ENCODE peak calls at places on chromosomes 5 and 9, in four cellular contexts. One of them, this sample, is unnamed.

GRCh38 chr9:4662989-4663792 is 1.1 kb downstream of the PLPP6 start:
- DNase-seq in GM12878: no peak
- DNase-seq in HepG2: peak
- DNase-seq in K562: no peak
- DNase-seq in this sample: no peak

GRCh38 chr9:113886471-113886870 is 10.4 kb downstream of the ZNF618 start:
- DNase-seq in HepG2: no peak
- DNase-seq in K562: no peak
- DNase-seq in GM12878: no peak
- DNase-seq in this sample: no peak

GRCh38 chr5:3694819-3695218 is 99.2 kb downstream of the IRX1 start:
- DNase-seq in HepG2: no peak
- DNase-seq in K562: no peak
- DNase-seq in GM12878: no peak
- DNase-seq in this sample: no peak

GRCh38 chr9:107819772-107820171 is 330.2 kb upstream of the KLF4 start:
- DNase-seq in K562: no peak
- DNase-seq in GM12878: no peak
- DNase-seq in HepG2: no peak
- DNase-seq in this sample: no peak

GRCh38 chr5:161751265-161751664 is 65.7 kb downstream of the GABRA6 start:
- DNase-seq in K562: no peak
- DNase-seq in HepG2: no peak
- DNase-seq in GM12878: no peak
- DNase-seq in this sample: peak

GRCh38 chr5:76367623-76368366 is 35.3 kb upstream of the IQGAP2 start:
- DNase-seq in HepG2: no peak
- DNase-seq in K562: peak
- DNase-seq in GM12878: peak
- DNase-seq in this sample: no peak

GRCh38 chr5:14250094-14250777 is 107.1 kb downstream of the TRIO start:
- DNase-seq in K562: peak
- DNase-seq in HepG2: peak
- DNase-seq in GM12878: no peak
- DNase-seq in this sample: peak

GRCh38 chr5:2748180-2748840 is 3.2 kb downstream of the IRX2 start:
- DNase-seq in HepG2: no peak
- DNase-seq in GM12878: no peak
- DNase-seq in K562: no peak
- DNase-seq in this sample: no peak

GRCh38 chr5:177440211-177440989 is 6.2 kb upstream of the PRR7 start:
- DNase-seq in K562: no peak
- DNase-seq in HepG2: no peak
- DNase-seq in GM12878: no peak
- DNase-seq in this sample: no peak

GRCh38 chr9:105834404-105834803 is 140.1 kb downstream of the TMEM38B start:
- DNase-seq in K562: no peak
- DNase-seq in HepG2: no peak
- DNase-seq in GM12878: no peak
- DNase-seq in this sample: no peak

GRCh38 chr9:86749530-86750275 is 197.6 kb downstream of the GAS1 start:
- DNase-seq in GM12878: no peak
- DNase-seq in HepG2: no peak
- DNase-seq in K562: no peak
- DNase-seq in this sample: no peak

GRCh38 chr9:72299017-72299603 is 65.9 kb downstream of the ZFAND5 start:
- DNase-seq in K562: no peak
- DNase-seq in GM12878: no peak
- DNase-seq in HepG2: no peak
- DNase-seq in this sample: no peak

GRCh38 chr5:4882186-4882585 is 257.9 kb upstream of the ADAMTS16 start:
- DNase-seq in HepG2: no peak
- DNase-seq in GM12878: no peak
- DNase-seq in K562: no peak
- DNase-seq in this sample: no peak

GRCh38 chr5:154267516-154267915 is 77.0 kb downstream of the GALNT10 start:
- DNase-seq in GM12878: no peak
- DNase-seq in HepG2: no peak
- DNase-seq in K562: no peak
- DNase-seq in this sample: no peak

GRCh38 chr5:119174578-119175163 is 103.8 kb downstream of the DMXL1 start:
- DNase-seq in GM12878: no peak
- DNase-seq in HepG2: no peak
- DNase-seq in K562: no peak
- DNase-seq in this sample: no peak

GRCh38 chr5:115325291-115326019 is 29.0 kb upstream of the CCDC112 start:
- DNase-seq in K562: no peak
- DNase-seq in HepG2: no peak
- DNase-seq in GM12878: no peak
- DNase-seq in this sample: no peak

GRCh38 chr5:19314840-19315239 is 673.2 kb downstream of the CDH18 start:
- DNase-seq in K562: no peak
- DNase-seq in GM12878: no peak
- DNase-seq in HepG2: no peak
- DNase-seq in this sample: no peak

GRCh38 chr5:102629827-102630605 is 125.1 kb upstream of the PAM start:
- DNase-seq in HepG2: peak
- DNase-seq in GM12878: no peak
- DNase-seq in K562: no peak
- DNase-seq in this sample: no peak

GRCh38 chr5:759111-759741 is 25.3 kb downstream of the ZDHHC11B start:
- DNase-seq in GM12878: no peak
- DNase-seq in K562: peak
- DNase-seq in HepG2: peak
- DNase-seq in this sample: no peak

GRCh38 chr9:5441043-5441442 is 3.3 kb upstream of the PLGRKT start:
- DNase-seq in HepG2: no peak
- DNase-seq in GM12878: no peak
- DNase-seq in K562: no peak
- DNase-seq in this sample: no peak

GRCh38 chr9:127846451-127847154 is 7.9 kb downstream of the ENG start:
- DNase-seq in GM12878: no peak
- DNase-seq in K562: peak
- DNase-seq in HepG2: no peak
- DNase-seq in this sample: no peak

GRCh38 chr5:177471610-177472356 is 1.7 kb downstream of the DBN1 start:
- DNase-seq in GM12878: no peak
- DNase-seq in HepG2: no peak
- DNase-seq in K562: no peak
- DNase-seq in this sample: no peak

GRCh38 chr5:94024625-94025024 is 283.2 kb upstream of the POU5F2 start:
- DNase-seq in HepG2: no peak
- DNase-seq in GM12878: no peak
- DNase-seq in K562: no peak
- DNase-seq in this sample: no peak

GRCh38 chr5:84017704-84018240 is 297.1 kb upstream of the HAPLN1 start:
- DNase-seq in HepG2: no peak
- DNase-seq in GM12878: no peak
- DNase-seq in K562: no peak
- DNase-seq in this sample: no peak

GRCh38 chr5:110956913-110957813 is 114.3 kb upstream of the TSLP start:
- DNase-seq in K562: no peak
- DNase-seq in GM12878: no peak
- DNase-seq in HepG2: no peak
- DNase-seq in this sample: no peak

GRCh38 chr9:132919609-132920268 is 24.7 kb downstream of the TSC1 start:
- DNase-seq in GM12878: no peak
- DNase-seq in K562: no peak
- DNase-seq in HepG2: no peak
- DNase-seq in this sample: no peak

GRCh38 chr9:117723986-117724654 is 19.9 kb downstream of the TLR4 start:
- DNase-seq in K562: no peak
- DNase-seq in HepG2: no peak
- DNase-seq in GM12878: no peak
- DNase-seq in this sample: no peak

GRCh38 chr5:162824360-162824759 is 613.0 kb upstream of the CCNG1 start:
- DNase-seq in K562: no peak
- DNase-seq in HepG2: no peak
- DNase-seq in GM12878: no peak
- DNase-seq in this sample: no peak

GRCh38 chr9:7163957-7164356 is 406.2 kb downstream of the KDM4C start:
- DNase-seq in HepG2: no peak
- DNase-seq in GM12878: no peak
- DNase-seq in K562: no peak
- DNase-seq in this sample: no peak

GRCh38 chr5:60483046-60483445 is 216.9 kb downstream of the DEPDC1B start:
- DNase-seq in K562: no peak
- DNase-seq in HepG2: no peak
- DNase-seq in GM12878: no peak
- DNase-seq in this sample: no peak

GRCh38 chr5:72153551-72153950 is 46.3 kb downstream of the MAP1B start:
- DNase-seq in K562: no peak
- DNase-seq in GM12878: no peak
- DNase-seq in HepG2: no peak
- DNase-seq in this sample: no peak

GRCh38 chr5:38115318-38115827 is 143.0 kb upstream of the EGFLAM start:
- DNase-seq in K562: no peak
- DNase-seq in GM12878: no peak
- DNase-seq in HepG2: peak
- DNase-seq in this sample: no peak
- TF ChIP-seq CREB1 in K562: no peak
- TF ChIP-seq CREB1 in GM12878: no peak
- TF ChIP-seq CREB1 in HepG2: no peak
- TF ChIP-seq CREB1 in this sample: no peak

GRCh38 chr5:32172908-32173393 is 1.2 kb downstream of the GOLPH3 start:
- DNase-seq in K562: no peak
- DNase-seq in HepG2: no peak
- DNase-seq in GM12878: no peak
- DNase-seq in this sample: no peak
- TF ChIP-seq ETV6 in K562: no peak
- TF ChIP-seq ETV6 in HepG2: no peak
- TF ChIP-seq ETV6 in GM12878: no peak
- TF ChIP-seq ETV6 in this sample: no peak

GRCh38 chr9:35606138-35606504 is 1.1 kb downstream of the TESK1 start:
- DNase-seq in K562: peak
- DNase-seq in GM12878: no peak
- DNase-seq in HepG2: no peak
- DNase-seq in this sample: no peak

GRCh38 chr9:35604578-35605335 is at the start of gene TESK1:
- DNase-seq in HepG2: peak
- DNase-seq in K562: peak
- DNase-seq in GM12878: no peak
- DNase-seq in this sample: peak

GRCh38 chr9:35603986-35604577 is 980 bp upstream of the TESK1 start:
- DNase-seq in GM12878: peak
- DNase-seq in K562: peak
- DNase-seq in HepG2: peak
- DNase-seq in this sample: peak

GRCh38 chr9:35606726-35607125 is 1.7 kb downstream of the TESK1 start:
- DNase-seq in K562: no peak
- DNase-seq in GM12878: no peak
- DNase-seq in HepG2: no peak
- DNase-seq in this sample: no peak

DNA sequence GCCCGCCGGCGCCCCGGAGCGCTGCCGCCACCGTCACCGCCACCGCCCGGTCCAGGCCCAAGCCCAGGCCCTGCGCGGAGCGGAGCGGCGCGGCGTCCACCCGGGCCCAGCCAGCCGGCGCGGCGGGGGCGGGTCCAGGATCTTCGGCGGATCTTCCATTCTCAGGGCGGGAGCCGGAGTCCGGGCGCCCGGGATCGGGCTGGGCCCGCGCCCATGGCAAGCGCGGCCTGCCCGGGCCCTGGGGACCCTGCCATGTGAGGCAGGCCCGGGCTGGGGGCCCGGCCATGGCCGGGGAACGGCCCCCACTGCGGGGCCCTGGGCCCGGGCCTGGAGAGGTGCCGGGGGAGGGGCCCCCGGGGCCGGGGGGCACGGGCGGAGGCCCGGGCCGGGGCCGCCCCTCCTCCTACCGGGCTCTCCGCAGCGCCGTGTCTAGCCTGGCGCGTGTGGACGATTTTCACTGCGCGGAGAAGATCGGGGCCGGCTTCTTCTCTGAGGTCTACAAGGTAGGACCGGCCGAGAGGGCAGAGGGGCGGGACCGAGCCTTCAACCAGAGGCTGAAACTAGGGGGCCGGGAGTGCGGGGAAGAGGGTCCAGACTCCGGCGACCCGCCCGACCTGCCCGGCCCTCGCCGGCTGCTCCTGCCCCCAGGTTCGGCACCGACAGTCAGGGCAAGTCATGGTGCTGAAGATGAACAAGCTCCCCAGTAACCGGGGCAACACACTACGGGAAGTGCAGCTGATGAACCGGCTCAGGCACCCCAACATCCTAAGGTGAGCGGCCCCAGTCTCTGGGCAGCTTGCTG is 475 bp downstream of the TESK1 start:
- DNase-seq in GM12878: no peak
- DNase-seq in K562: peak
- DNase-seq in HepG2: no peak
- DNase-seq in this sample: peak
- TF ChIP-seq ATF3 in GM12878: no peak
- TF ChIP-seq ATF3 in K562: no peak
- TF ChIP-seq ATF3 in HepG2: no peak
- TF ChIP-seq ATF3 in this sample: no peak

GRCh38 chr5:42492978-42493377 is 69.7 kb downstream of the GHR start:
- DNase-seq in HepG2: no peak
- DNase-seq in K562: no peak
- DNase-seq in GM12878: no peak
- DNase-seq in this sample: no peak
- TF ChIP-seq CREB1 in HepG2: no peak
- TF ChIP-seq CREB1 in K562: no peak
- TF ChIP-seq CREB1 in GM12878: no peak
- TF ChIP-seq CREB1 in this sample: no peak

DNA sequence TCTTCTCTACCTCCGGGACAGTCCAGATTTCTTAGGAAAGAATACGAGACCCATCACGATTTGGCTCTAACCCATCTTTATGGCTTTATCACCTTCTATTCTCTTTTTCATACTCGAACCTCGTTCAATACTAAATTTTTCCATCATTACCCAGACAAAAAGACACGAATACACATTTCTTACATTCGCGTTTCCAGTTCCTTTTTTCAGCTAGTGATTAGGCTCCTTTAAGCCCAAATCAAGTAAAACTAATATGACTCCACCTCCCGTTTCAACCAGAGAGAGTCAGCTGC is 506 bp downstream of the ZBTB6 start:
- DNase-seq in HepG2: no peak
- DNase-seq in K562: no peak
- DNase-seq in GM12878: no peak
- DNase-seq in this sample: no peak
- TF ChIP-seq ETV6 in HepG2: no peak
- TF ChIP-seq ETV6 in K562: no peak
- TF ChIP-seq ETV6 in GM12878: no peak
- TF ChIP-seq ETV6 in this sample: no peak

GRCh38 chr5:172502969-172503368 is 48.6 kb upstream of the SH3PXD2B start:
- DNase-seq in HepG2: peak
- DNase-seq in K562: no peak
- DNase-seq in GM12878: no peak
- DNase-seq in this sample: no peak

GRCh38 chr5:172505840-172506638 is 51.7 kb upstream of the SH3PXD2B start:
- DNase-seq in K562: no peak
- DNase-seq in GM12878: no peak
- DNase-seq in HepG2: no peak
- DNase-seq in this sample: no peak

GRCh38 chr5:172503925-172504730 is 49.8 kb upstream of the SH3PXD2B start:
- DNase-seq in K562: no peak
- DNase-seq in HepG2: no peak
- DNase-seq in GM12878: no peak
- DNase-seq in this sample: no peak

GRCh38 chr5:172505403-172505759 is 51.1 kb upstream of the SH3PXD2B start:
- DNase-seq in GM12878: no peak
- DNase-seq in K562: no peak
- DNase-seq in HepG2: no peak
- DNase-seq in this sample: no peak

GRCh38 chr5:172504736-172505402 is 50.5 kb upstream of the SH3PXD2B start:
- DNase-seq in HepG2: no peak
- DNase-seq in GM12878: no peak
- DNase-seq in K562: no peak
- DNase-seq in this sample: no peak
- TF ChIP-seq ATF3 in HepG2: no peak
- TF ChIP-seq ATF3 in GM12878: no peak
- TF ChIP-seq ATF3 in K562: no peak
- TF ChIP-seq ATF3 in this sample: no peak